ENCODE peak calls at places on chromosomes 5 and 9, in seven cellular contexts. One of them, this sample, is unnamed.

GRCh38 chr9:35287986-35288515 is 126.2 kb downstream of the UNC13B start:
- DNase-seq in A549: no peak
- DNase-seq in breast epithelium: no peak
- DNase-seq in IMR-90: peak
- DNase-seq in heart left ventricle: no peak
- DNase-seq in Peyer's patch: no peak
- DNase-seq in body of pancreas: no peak
- DNase-seq in this sample: no peak

GRCh38 chr9:108386859-108387384 is 468.9 kb downstream of the ACTL7B start:
- DNase-seq in body of pancreas: no peak
- DNase-seq in A549: no peak
- DNase-seq in heart left ventricle: no peak
- DNase-seq in breast epithelium: no peak
- DNase-seq in IMR-90: peak
- DNase-seq in Peyer's patch: no peak
- DNase-seq in this sample: no peak

GRCh38 chr9:120331913-120332312 is 248.1 kb downstream of the CDK5RAP2 start:
- DNase-seq in IMR-90: no peak
- DNase-seq in A549: no peak
- DNase-seq in Peyer's patch: no peak
- DNase-seq in heart left ventricle: no peak
- DNase-seq in breast epithelium: no peak
- DNase-seq in body of pancreas: no peak
- DNase-seq in this sample: no peak

GRCh38 chr5:120055858-120056257 is 408.2 kb upstream of the PRR16 start:
- DNase-seq in breast epithelium: no peak
- DNase-seq in heart left ventricle: no peak
- DNase-seq in body of pancreas: no peak
- DNase-seq in IMR-90: peak
- DNase-seq in A549: no peak
- DNase-seq in Peyer's patch: no peak
- DNase-seq in this sample: no peak

GRCh38 chr5:30100148-30100547 is 1093.3 kb upstream of the CDH6 start:
- DNase-seq in Peyer's patch: no peak
- DNase-seq in breast epithelium: no peak
- DNase-seq in IMR-90: no peak
- DNase-seq in body of pancreas: no peak
- DNase-seq in heart left ventricle: no peak
- DNase-seq in A549: no peak
- DNase-seq in this sample: no peak

GRCh38 chr5:103569313-103570060 is 6.9 kb upstream of the NUDT12 start:
- DNase-seq in body of pancreas: peak
- DNase-seq in Peyer's patch: peak
- DNase-seq in heart left ventricle: no peak
- DNase-seq in A549: no peak
- DNase-seq in breast epithelium: no peak
- DNase-seq in IMR-90: peak
- DNase-seq in this sample: no peak

GRCh38 chr5:104937591-104937990 is 1375.0 kb upstream of the NUDT12 start:
- DNase-seq in Peyer's patch: no peak
- DNase-seq in A549: no peak
- DNase-seq in breast epithelium: no peak
- DNase-seq in body of pancreas: no peak
- DNase-seq in IMR-90: no peak
- DNase-seq in heart left ventricle: no peak
- DNase-seq in this sample: no peak

GRCh38 chr5:144815131-144815530 is 644.5 kb downstream of the KCTD16 start:
- DNase-seq in heart left ventricle: no peak
- DNase-seq in body of pancreas: no peak
- DNase-seq in A549: no peak
- DNase-seq in IMR-90: no peak
- DNase-seq in Peyer's patch: no peak
- DNase-seq in breast epithelium: no peak
- DNase-seq in this sample: no peak

GRCh38 chr5:137613554-137614265 is 114.6 kb upstream of the SPOCK1 start:
- DNase-seq in Peyer's patch: no peak
- DNase-seq in breast epithelium: no peak
- DNase-seq in A549: no peak
- DNase-seq in body of pancreas: no peak
- DNase-seq in IMR-90: peak
- DNase-seq in heart left ventricle: no peak
- DNase-seq in this sample: peak

GRCh38 chr5:170307575-170308465 is 10.2 kb upstream of the LCP2 start:
- DNase-seq in A549: peak
- DNase-seq in body of pancreas: no peak
- DNase-seq in heart left ventricle: peak
- DNase-seq in Peyer's patch: peak
- DNase-seq in IMR-90: peak
- DNase-seq in breast epithelium: no peak
- DNase-seq in this sample: peak

GRCh38 chr5:139150359-139150999 is 47.7 kb downstream of the SIL1 start:
- DNase-seq in breast epithelium: no peak
- DNase-seq in Peyer's patch: no peak
- DNase-seq in heart left ventricle: no peak
- DNase-seq in IMR-90: no peak
- DNase-seq in A549: no peak
- DNase-seq in body of pancreas: no peak
- DNase-seq in this sample: no peak

GRCh38 chr9:129319076-129319937 is 141.2 kb upstream of the IER5L start:
- DNase-seq in IMR-90: no peak
- DNase-seq in breast epithelium: peak
- DNase-seq in A549: no peak
- DNase-seq in body of pancreas: peak
- DNase-seq in heart left ventricle: no peak
- DNase-seq in Peyer's patch: peak
- DNase-seq in this sample: no peak

GRCh38 chr5:111562566-111562965 is 50.2 kb upstream of the STARD4 start:
- DNase-seq in heart left ventricle: no peak
- DNase-seq in breast epithelium: no peak
- DNase-seq in Peyer's patch: no peak
- DNase-seq in body of pancreas: no peak
- DNase-seq in A549: no peak
- DNase-seq in IMR-90: no peak
- DNase-seq in this sample: no peak

GRCh38 chr9:95735701-95736100 is 139.8 kb upstream of the ERCC6L2 start:
- DNase-seq in IMR-90: no peak
- DNase-seq in heart left ventricle: no peak
- DNase-seq in breast epithelium: no peak
- DNase-seq in body of pancreas: no peak
- DNase-seq in Peyer's patch: no peak
- DNase-seq in A549: no peak
- DNase-seq in this sample: no peak

GRCh38 chr5:120655828-120656435 is 191.8 kb downstream of the PRR16 start:
- DNase-seq in IMR-90: peak
- DNase-seq in body of pancreas: peak
- DNase-seq in breast epithelium: no peak
- DNase-seq in heart left ventricle: no peak
- DNase-seq in A549: peak
- DNase-seq in Peyer's patch: peak
- DNase-seq in this sample: no peak

GRCh38 chr5:142206801-142207200 is 98.2 kb downstream of the NDFIP1 start:
- DNase-seq in body of pancreas: no peak
- DNase-seq in Peyer's patch: no peak
- DNase-seq in breast epithelium: no peak
- DNase-seq in IMR-90: no peak
- DNase-seq in heart left ventricle: no peak
- DNase-seq in A549: no peak
- DNase-seq in this sample: no peak

GRCh38 chr9:89477395-89477794 is 20.5 kb downstream of the SEMA4D start:
- DNase-seq in breast epithelium: no peak
- DNase-seq in body of pancreas: no peak
- DNase-seq in A549: no peak
- DNase-seq in Peyer's patch: peak
- DNase-seq in heart left ventricle: no peak
- DNase-seq in IMR-90: no peak
- DNase-seq in this sample: no peak

GRCh38 chr5:154446183-154447073 is 631 bp downstream of the SAP30L start:
- DNase-seq in Peyer's patch: peak
- DNase-seq in heart left ventricle: peak
- DNase-seq in A549: peak
- DNase-seq in IMR-90: peak
- DNase-seq in breast epithelium: no peak
- DNase-seq in body of pancreas: peak
- DNase-seq in this sample: no peak

GRCh38 chr5:87851603-87852002 is 417.0 kb downstream of the TMEM161B start:
- DNase-seq in A549: no peak
- DNase-seq in Peyer's patch: no peak
- DNase-seq in heart left ventricle: no peak
- DNase-seq in body of pancreas: no peak
- DNase-seq in breast epithelium: no peak
- DNase-seq in IMR-90: no peak
- DNase-seq in this sample: no peak

GRCh38 chr5:125685771-125686170 is 737.4 kb upstream of the GRAMD2B start:
- DNase-seq in heart left ventricle: no peak
- DNase-seq in IMR-90: peak
- DNase-seq in breast epithelium: no peak
- DNase-seq in A549: no peak
- DNase-seq in Peyer's patch: no peak
- DNase-seq in body of pancreas: no peak
- DNase-seq in this sample: no peak

GRCh38 chr9:107007981-107008380 is 145.0 kb downstream of the ZNF462 start:
- DNase-seq in heart left ventricle: no peak
- DNase-seq in A549: no peak
- DNase-seq in Peyer's patch: no peak
- DNase-seq in IMR-90: no peak
- DNase-seq in body of pancreas: no peak
- DNase-seq in breast epithelium: no peak
- DNase-seq in this sample: no peak

GRCh38 chr5:64939772-64940510 is 171.2 kb downstream of the CWC27 start:
- DNase-seq in Peyer's patch: peak
- DNase-seq in IMR-90: peak
- DNase-seq in body of pancreas: no peak
- DNase-seq in A549: no peak
- DNase-seq in breast epithelium: no peak
- DNase-seq in heart left ventricle: peak
- DNase-seq in this sample: no peak

GRCh38 chr5:132657676-132658382 is at the start of gene IL13:
- DNase-seq in IMR-90: no peak
- DNase-seq in A549: no peak
- DNase-seq in heart left ventricle: no peak
- DNase-seq in body of pancreas: no peak
- DNase-seq in Peyer's patch: no peak
- DNase-seq in breast epithelium: no peak
- DNase-seq in this sample: peak

GRCh38 chr5:132655821-132656773 is 1.9 kb upstream of the IL13 start:
- DNase-seq in IMR-90: no peak
- DNase-seq in A549: no peak
- DNase-seq in body of pancreas: no peak
- DNase-seq in Peyer's patch: no peak
- DNase-seq in breast epithelium: no peak
- DNase-seq in heart left ventricle: no peak
- DNase-seq in this sample: peak

GRCh38 chr5:132658383-132659302 is 670 bp downstream of the IL13 start:
- DNase-seq in body of pancreas: no peak
- DNase-seq in IMR-90: no peak
- DNase-seq in Peyer's patch: no peak
- DNase-seq in heart left ventricle: no peak
- DNase-seq in A549: no peak
- DNase-seq in breast epithelium: no peak
- DNase-seq in this sample: peak

GRCh38 chr5:132659598-132660493 is 1.9 kb downstream of the IL13 start:
- DNase-seq in breast epithelium: no peak
- DNase-seq in IMR-90: no peak
- DNase-seq in A549: no peak
- DNase-seq in heart left ventricle: no peak
- DNase-seq in Peyer's patch: no peak
- DNase-seq in body of pancreas: no peak
- DNase-seq in this sample: peak

GRCh38 chr5:132656774-132657355 is 1.1 kb upstream of the IL13 start:
- DNase-seq in Peyer's patch: no peak
- DNase-seq in IMR-90: no peak
- DNase-seq in breast epithelium: no peak
- DNase-seq in heart left ventricle: no peak
- DNase-seq in body of pancreas: no peak
- DNase-seq in A549: no peak
- DNase-seq in this sample: peak
- H3K4me3 ChIP-seq in Peyer's patch: peak
- H3K4me3 ChIP-seq in IMR-90: no peak
- H3K4me3 ChIP-seq in breast epithelium: peak
- H3K4me3 ChIP-seq in heart left ventricle: peak
- H3K4me3 ChIP-seq in body of pancreas: no peak
- H3K4me3 ChIP-seq in A549: no peak
- H3K4me3 ChIP-seq in this sample: peak

DNA sequence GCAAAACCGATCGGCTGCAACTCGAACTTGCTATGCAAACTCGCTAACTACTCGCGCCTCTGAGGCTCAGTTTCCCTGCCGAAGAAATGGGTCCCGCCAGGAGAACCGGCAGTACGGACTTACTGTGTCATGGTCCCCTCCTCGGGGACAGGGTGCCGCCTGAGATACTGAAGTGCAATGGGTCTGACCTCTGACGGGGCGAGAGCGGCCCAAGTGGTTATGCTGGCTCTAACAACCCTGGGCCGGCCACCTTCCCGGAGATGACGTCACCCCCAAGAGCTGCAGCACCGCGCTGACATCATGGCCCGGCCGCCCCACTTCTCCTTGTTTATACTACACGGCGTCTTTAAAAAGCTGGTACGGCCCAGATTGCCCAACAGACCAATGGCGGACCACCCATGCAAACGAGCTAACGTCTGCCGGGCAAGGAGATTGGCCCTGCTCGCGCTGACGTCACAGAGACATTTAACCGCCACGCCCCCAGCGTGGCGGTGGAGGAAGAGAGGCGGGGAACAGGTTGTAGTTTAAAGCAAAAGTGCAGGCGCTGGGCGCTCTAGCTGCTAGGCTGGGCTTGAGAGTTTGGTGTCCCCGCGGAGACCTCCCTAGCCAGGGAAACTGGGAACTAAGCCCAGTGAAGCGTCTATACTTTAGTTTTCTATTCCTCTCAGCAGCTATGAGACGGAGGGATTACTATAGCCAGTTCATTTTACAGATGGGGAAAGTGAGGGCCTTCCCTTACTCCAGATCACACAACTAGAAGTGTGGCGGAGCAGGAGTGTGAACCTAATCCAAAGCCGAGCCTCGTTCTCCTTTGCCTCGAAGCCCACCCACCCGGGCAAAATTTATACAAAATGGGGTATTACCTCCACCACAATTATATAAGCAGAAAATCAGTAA is 654 bp upstream of the RNF44 start:
- DNase-seq in Peyer's patch: peak
- DNase-seq in A549: peak
- DNase-seq in breast epithelium: peak
- DNase-seq in IMR-90: peak
- DNase-seq in heart left ventricle: peak
- DNase-seq in body of pancreas: peak
- DNase-seq in this sample: no peak
- TF ChIP-seq POLR2A in Peyer's patch: peak
- TF ChIP-seq POLR2A in A549: no peak
- TF ChIP-seq POLR2A in breast epithelium: no peak
- TF ChIP-seq POLR2A in IMR-90: no peak
- TF ChIP-seq POLR2A in heart left ventricle: no peak
- TF ChIP-seq POLR2A in body of pancreas: peak
- TF ChIP-seq POLR2A in this sample: peak

GRCh38 chr9:33473643-33474352 is at the start of gene NOL6:
- DNase-seq in Peyer's patch: peak
- DNase-seq in body of pancreas: peak
- DNase-seq in breast epithelium: peak
- DNase-seq in A549: peak
- DNase-seq in IMR-90: peak
- DNase-seq in heart left ventricle: peak
- DNase-seq in this sample: peak
- H3K27ac ChIP-seq in Peyer's patch: peak
- H3K27ac ChIP-seq in body of pancreas: no peak
- H3K27ac ChIP-seq in breast epithelium: peak
- H3K27ac ChIP-seq in A549: peak
- H3K27ac ChIP-seq in IMR-90: peak
- H3K27ac ChIP-seq in heart left ventricle: peak
- H3K27ac ChIP-seq in this sample: peak

GRCh38 chr9:975740-976257 is 656 bp upstream of the DMRT3 start:
- DNase-seq in A549: no peak
- DNase-seq in heart left ventricle: no peak
- DNase-seq in IMR-90: no peak
- DNase-seq in Peyer's patch: no peak
- DNase-seq in breast epithelium: no peak
- DNase-seq in body of pancreas: no peak
- DNase-seq in this sample: no peak
- H3K4me3 ChIP-seq in A549: peak
- H3K4me3 ChIP-seq in heart left ventricle: no peak
- H3K4me3 ChIP-seq in IMR-90: no peak
- H3K4me3 ChIP-seq in Peyer's patch: no peak
- H3K4me3 ChIP-seq in breast epithelium: peak
- H3K4me3 ChIP-seq in body of pancreas: no peak
- H3K4me3 ChIP-seq in this sample: no peak

This sample was measured in vagina.